ENCODE peak calls at places on chromosome X, in eight cellular contexts. R is heart left ventricle, F is glutamatergic neuron, J is pancreas, T is fibroblast of villous mesenchyme, S is fibroblast of lung, E is cardiac fibroblast, K is Calu3. U is an unnamed sample.

GRCh38 chrX:6223516-6223915 is 5.2 kb downstream of the NLGN4X start:
- DNase-seq in R (no peak), F (no peak), J (no peak), T (no peak), S (no peak), E (no peak), K (no peak), U (no peak)

GRCh38 chrX:152915541-152916241 is 17.8 kb downstream of the ZNF185 start:
- DNase-seq in R (no peak), F (peak; percentile 60), J (no peak), T (peak; percentile 50), S (peak; percentile 42), E (peak; percentile 48), K (peak; percentile 21), U (peak; percentile 35)

GRCh38 chrX:154355094-154355775 is 19.2 kb downstream of the FLNA start:
- DNase-seq in R (no peak), F (no peak), J (no peak), T (no peak), S (no peak), E (no peak), K (no peak), U (no peak)

GRCh38 chrX:65586491-65586890 is 51.9 kb upstream of the LAS1L start:
- DNase-seq in R (no peak), F (no peak), J (no peak), T (no peak), S (no peak), E (peak; percentile 54), K (no peak), U (peak; percentile 21)

GRCh38 chrX:72045552-72046277 is 86.0 kb downstream of the RTL5 start:
- DNase-seq in R (no peak), F (no peak), J (no peak), T (no peak), S (no peak), E (no peak), K (no peak), U (no peak)

GRCh38 chrX:139882299-139882698 is 50.6 kb downstream of the ATP11C start:
- DNase-seq in R (no peak), F (no peak), J (no peak), T (no peak), S (peak; percentile 6), E (peak; percentile 33), K (no peak), U (no peak)

GRCh38 chrX:39577206-39577605 is 520.6 kb downstream of the BCOR start:
- DNase-seq in R (no peak), F (no peak), J (no peak), T (peak; percentile 19), S (peak; percentile 2), E (peak; percentile 5), K (no peak), U (peak; percentile 1)

GRCh38 chrX:45077748-45078424 is 122.8 kb downstream of the DIPK2B start:
- DNase-seq in R (no peak), F (no peak), J (no peak), T (no peak), S (no peak), E (no peak), K (no peak), U (no peak)

GRCh38 chrX:8849945-8850344 is 48.8 kb upstream of the FAM9A start:
- DNase-seq in R (no peak), F (no peak), J (no peak), T (no peak), S (no peak), E (no peak), K (no peak), U (no peak)
- TF ChIP-seq CTCF in R (no peak), F (peak; percentile 35), J (no peak), T (no peak), S (peak; percentile 14), E (no peak), K (no peak), U (peak; percentile 39)

GRCh38 chrX:109826954-109827708 is 94.1 kb upstream of the ACSL4 start:
- DNase-seq in R (no peak), F (no peak), J (no peak), T (peak; percentile 90), S (peak; percentile 58), E (peak; percentile 72), K (no peak), U (peak; percentile 80)
- TF ChIP-seq CTCF in R (no peak), F (no peak), J (no peak), T (peak; percentile 13), S (no peak), E (no peak), K (no peak), U (peak; percentile 16)

DNA sequence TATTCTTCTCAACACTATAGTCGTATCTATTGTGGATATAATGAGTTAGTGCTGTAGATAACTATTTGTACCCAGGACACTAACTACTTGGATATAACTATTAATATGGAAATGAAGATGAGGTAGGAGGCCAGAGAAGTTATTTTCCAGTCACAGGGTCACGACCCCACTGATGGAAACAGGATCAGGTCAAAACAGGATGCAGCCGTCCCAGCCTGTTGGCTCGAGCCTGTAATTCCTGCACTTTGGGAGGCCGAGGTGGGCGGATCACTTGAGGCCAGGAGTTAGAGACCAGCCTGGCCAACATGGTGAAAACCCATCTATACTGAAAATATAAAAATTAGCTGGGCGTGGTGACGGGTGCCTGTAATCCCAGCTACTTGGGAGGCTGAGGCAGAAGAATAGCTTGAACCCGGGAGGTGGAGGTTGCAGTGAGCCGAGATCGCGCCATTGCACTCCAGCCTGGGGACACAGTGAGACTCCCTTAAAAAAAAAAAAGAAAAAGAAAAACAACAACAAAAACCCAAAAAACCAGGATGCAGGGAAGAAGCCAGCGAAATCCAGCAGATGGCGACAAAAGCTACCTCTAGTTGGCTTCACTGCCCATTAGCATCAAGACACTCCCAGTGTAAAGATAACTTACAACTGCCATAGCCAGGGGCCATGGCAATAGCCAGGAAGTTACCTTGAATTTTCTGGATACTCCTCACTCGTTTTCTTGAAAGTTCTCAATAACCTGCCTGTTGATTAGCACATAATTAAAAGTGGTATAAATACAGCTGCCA is 37.9 kb upstream of the NKAP start:
- DNase-seq in R (no peak), F (peak; percentile 40), J (peak; percentile 18), T (peak; percentile 18), S (peak; percentile 27), E (peak; percentile 47), K (peak; percentile 31), U (no peak)
- TF ChIP-seq CTCF in R (peak; percentile 29), F (peak; percentile 27), J (peak; percentile 38), T (peak; percentile 54), S (peak; percentile 67), E (peak; percentile 57), K (no peak), U (peak; percentile 69)

GRCh38 chrX:27924261-27924660 is 57.0 kb downstream of the DCAF8L1 start:
- DNase-seq in R (no peak), F (no peak), J (no peak), T (no peak), S (no peak), E (peak; percentile 1), K (no peak), U (no peak)

GRCh38 chrX:27917713-27918500 is 63.3 kb downstream of the DCAF8L1 start:
- DNase-seq in R (no peak), F (no peak), J (no peak), T (peak; percentile 9), S (no peak), E (no peak), K (no peak), U (no peak)

GRCh38 chrX:27924718-27925117 is 56.5 kb downstream of the DCAF8L1 start:
- DNase-seq in R (no peak), F (no peak), J (no peak), T (no peak), S (no peak), E (no peak), K (no peak), U (no peak)

GRCh38 chrX:27915617-27916016 is 65.6 kb downstream of the DCAF8L1 start:
- DNase-seq in R (no peak), F (no peak), J (no peak), T (peak; percentile 43), S (peak; percentile 21), E (peak; percentile 32), K (no peak), U (peak; percentile 0)

DNA sequence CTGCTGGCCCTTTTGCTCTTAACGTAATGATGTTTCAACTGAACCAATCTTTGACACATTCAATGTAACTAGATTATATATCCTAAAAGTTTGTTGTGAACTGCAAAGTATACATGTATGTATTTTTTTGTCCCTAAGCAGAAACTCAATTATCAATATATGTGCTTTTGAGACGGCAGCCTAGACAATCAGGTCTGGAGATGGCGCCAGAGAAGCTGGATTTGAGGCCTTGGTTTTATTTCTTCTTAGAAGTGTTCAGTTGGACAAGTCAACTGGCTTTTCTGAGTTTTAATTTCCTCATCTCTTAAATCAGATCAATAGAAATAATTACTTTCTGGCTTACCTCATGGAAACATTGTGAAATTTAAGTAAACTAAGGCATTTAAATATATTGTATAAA is 62.5 kb downstream of the DCAF8L1 start:
- DNase-seq in R (no peak), F (peak; percentile 15), J (no peak), T (peak; percentile 17), S (peak; percentile 55), E (peak; percentile 45), K (peak; percentile 6), U (no peak)
- TF ChIP-seq CTCF in R (no peak), F (no peak), J (no peak), T (peak; percentile 22), S (peak; percentile 39), E (peak; percentile 33), K (no peak), U (no peak)

DNA sequence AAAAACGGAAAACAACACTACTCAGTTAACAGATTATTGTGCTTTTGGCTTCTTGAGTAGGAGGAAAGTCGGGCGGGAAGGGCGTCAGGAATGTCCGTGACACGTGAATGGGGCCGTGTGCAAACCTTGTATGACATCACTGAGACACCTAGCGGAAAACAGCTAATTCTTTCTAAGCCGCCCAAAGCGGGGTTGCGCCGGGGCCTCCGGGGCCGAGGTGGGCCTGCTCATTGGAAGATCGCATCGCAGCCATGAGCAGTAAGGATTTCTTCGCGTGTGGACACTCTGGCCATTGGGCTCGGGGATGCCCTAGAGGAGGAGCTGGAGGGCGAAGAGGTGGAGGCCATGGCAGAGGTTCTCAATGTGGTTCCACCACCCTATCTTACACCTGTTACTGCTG is at the start of gene ZCCHC13:
- DNase-seq in R (no peak), F (no peak), J (no peak), T (no peak), S (no peak), E (no peak), K (no peak), U (no peak)
- TF ChIP-seq CTCF in R (no peak), F (no peak), J (no peak), T (no peak), S (no peak), E (no peak), K (no peak), U (no peak)

GRCh38 chrX:129750971-129751370 is 12.2 kb downstream of the XPNPEP2 start:
- DNase-seq in R (no peak), F (no peak), J (no peak), T (peak; percentile 21), S (peak; percentile 34), E (no peak), K (no peak), U (no peak)
- TF ChIP-seq CTCF in R (no peak), F (no peak), J (no peak), T (no peak), S (no peak), E (no peak), K (no peak), U (no peak)

GRCh38 chrX:20101927-20102581 is 14.7 kb downstream of the MAP7D2 start:
- DNase-seq in R (no peak), F (no peak), J (no peak), T (no peak), S (no peak), E (no peak), K (no peak), U (no peak)
- TF ChIP-seq CTCF in R (no peak), F (no peak), J (no peak), T (no peak), S (no peak), E (no peak), K (no peak), U (no peak)

U was measured in HFFc6.